ENCODE peak calls at places on chromosomes 3 and 15, in nine cellular contexts. X is activated CD4-positive, alpha-beta T cell treated with anti-CD3 and anti-CD28 coated beads for 48 hours; B is hypothalamus; D is endothelial cell; Z is HT-29; Y is SIG-M5; I is KBM-7; H is caudate nucleus; O is NCI-H2029. U is an unnamed sample.

GRCh38 chr3:161540594-161540993 is 44.0 kb downstream of the OTOL1 start:
- DNase-seq in H (no peak), D (no peak), B (no peak), X (no peak), O (no peak), Z (no peak), Y (no peak), I (no peak), U (no peak)

GRCh38 chr3:136919799-136920580 is 37.8 kb upstream of the IL20RB start:
- DNase-seq in X (no peak), D (no peak), O (no peak), Y (no peak), I (no peak), B (no peak), H (no peak), Z (no peak), U (no peak)

GRCh38 chr3:106850429-106850828 is 526.8 kb upstream of the CCDC54 start:
- DNase-seq in B (no peak), I (no peak), Y (no peak), D (no peak), H (no peak), O (no peak), Z (no peak), X (no peak), U (no peak)

GRCh38 chr3:66482005-66482404 is 18.8 kb downstream of the LRIG1 start:
- DNase-seq in X (no peak), O (no peak), Z (peak), H (no peak), Y (no peak), B (no peak), I (no peak), D (no peak), U (no peak)

GRCh38 chr3:105553851-105554250 is 187.1 kb downstream of the ALCAM start:
- DNase-seq in Z (no peak), O (no peak), I (no peak), X (no peak), Y (no peak), D (no peak), H (no peak), B (no peak), U (no peak)

GRCh38 chr3:12588674-12589054 is 31.8 kb downstream of the MKRN2 start:
- DNase-seq in X (no peak), H (no peak), D (no peak), I (no peak), Z (no peak), O (peak), Y (no peak), B (no peak), U (no peak)

GRCh38 chr3:94024385-94024784 is 4.0 kb downstream of the STX19 start:
- DNase-seq in I (no peak), D (no peak), X (no peak), Z (no peak), H (no peak), O (no peak), B (no peak), Y (no peak), U (no peak)

GRCh38 chr15:92429378-92430066 is 35.8 kb downstream of the ST8SIA2 start:
- DNase-seq in O (no peak), D (no peak), I (no peak), Y (no peak), H (peak), Z (peak), B (no peak), X (no peak), U (no peak)

GRCh38 chr3:50204052-50204803 is 843 bp upstream of the SLC38A3 start:
- DNase-seq in I (no peak), B (no peak), X (no peak), D (no peak), Z (no peak), Y (no peak), O (no peak), H (no peak), U (no peak)

GRCh38 chr3:114496021-114496434 is 202.2 kb downstream of the TIGIT start:
- DNase-seq in Y (no peak), H (no peak), I (no peak), O (no peak), Z (no peak), X (no peak), D (no peak), B (no peak), U (no peak)

GRCh38 chr3:128060473-128061381 is 8.5 kb downstream of the SEC61A1 start:
- DNase-seq in X (no peak), H (no peak), Y (no peak), O (no peak), B (no peak), Z (no peak), I (no peak), D (no peak), U (no peak)

GRCh38 chr3:126147932-126148683 is 32.3 kb downstream of the ALDH1L1 start:
- DNase-seq in B (no peak), Z (no peak), I (no peak), D (no peak), H (no peak), Y (no peak), X (no peak), O (no peak), U (no peak)

GRCh38 chr3:31701286-31701685 is 168.6 kb downstream of the STT3B start:
- DNase-seq in I (no peak), Y (no peak), D (no peak), Z (no peak), B (no peak), H (no peak), O (no peak), X (no peak), U (no peak)

GRCh38 chr3:71581981-71582611 is 1.4 kb downstream of the FOXP1 start:
- DNase-seq in B (peak), H (no peak), Z (peak), O (no peak), D (peak), I (peak), X (peak), Y (peak), U (peak)

GRCh38 chr3:12990781-12991480 is 82.3 kb downstream of the IQSEC1 start:
- DNase-seq in B (no peak), O (no peak), H (no peak), I (no peak), Z (no peak), D (no peak), Y (no peak), X (no peak), U (no peak)

GRCh38 chr3:95615592-95616310 is 1198.6 kb upstream of the EPHA6 start:
- DNase-seq in I (no peak), X (no peak), Z (peak), B (no peak), D (no peak), H (no peak), O (no peak), Y (no peak), U (no peak)

GRCh38 chr3:124395584-124396340 is 334.5 kb upstream of the UMPS start:
- DNase-seq in B (no peak), Z (no peak), D (no peak), I (no peak), Y (no peak), O (no peak), H (no peak), X (no peak), U (no peak)

GRCh38 chr15:74252291-74253080 is 16.4 kb downstream of the CCDC33 start:
- DNase-seq in Z (no peak), H (no peak), X (no peak), B (no peak), O (no peak), I (no peak), Y (no peak), D (no peak), U (no peak)

GRCh38 chr15:41568350-41569017 is 9.5 kb downstream of the TYRO3 start:
- DNase-seq in Z (peak), H (peak), Y (no peak), O (no peak), I (no peak), X (no peak), D (peak), B (peak), U (no peak)

GRCh38 chr15:73287019-73287418 is 81.7 kb downstream of the HCN4 start:
- DNase-seq in X (no peak), O (no peak), B (no peak), D (no peak), H (no peak), I (no peak), Y (peak), Z (no peak), U (peak)

GRCh38 chr15:50544368-50544767 is 2.1 kb downstream of the USP50 start:
- DNase-seq in Z (no peak), I (no peak), O (no peak), H (no peak), X (no peak), D (no peak), B (no peak), Y (no peak), U (no peak)

GRCh38 chr3:186381424-186382216 is 19.6 kb upstream of the DGKG start:
- DNase-seq in X (no peak), H (no peak), Y (no peak), Z (peak), I (no peak), O (no peak), B (no peak), D (no peak), U (no peak)

GRCh38 chr15:66931768-66932633 is 133.4 kb upstream of the SMAD3 start:
- DNase-seq in D (no peak), Z (peak), Y (no peak), H (no peak), I (no peak), O (no peak), B (no peak), X (no peak), U (no peak)